ENCODE peak calls at places on chromosomes 2 and 18, in nine cellular contexts. M, D, T, P, U, R, N, Y and G are unnamed samples.

GRCh38 chr2:237270556-237270955 is 143.4 kb downstream of the COL6A3 start:
- DNase-seq in N (no peak), M (no peak), P (no peak), R (no peak), Y (peak), U (no peak), T (no peak), D (no peak), G (no peak)

GRCh38 chr2:12202702-12203101 is 456.3 kb downstream of the LPIN1 start:
- DNase-seq in R (no peak), M (no peak), U (no peak), N (no peak), T (no peak), D (no peak), Y (no peak), P (no peak), G (no peak)

GRCh38 chr2:40394597-40394996 is 57.3 kb downstream of the SLC8A1 start:
- DNase-seq in D (no peak), Y (no peak), M (no peak), N (no peak), T (no peak), U (no peak), P (no peak), R (no peak), G (no peak)

GRCh38 chr2:176118606-176119370 is 2.2 kb downstream of the HOXD10 start:
- DNase-seq in D (no peak), M (peak), T (peak), P (no peak), R (peak), N (no peak), U (no peak), Y (no peak), G (no peak)

GRCh38 chr18:36732264-36732663 is 96.5 kb downstream of the TPGS2 start:
- DNase-seq in R (no peak), Y (no peak), T (no peak), M (no peak), U (peak), P (no peak), D (no peak), N (no peak), G (peak)

GRCh38 chr2:128280901-128281321 is 37.8 kb downstream of the HS6ST1 start:
- DNase-seq in M (no peak), T (no peak), N (peak), D (no peak), R (no peak), U (no peak), Y (peak), P (no peak), G (no peak)

GRCh38 chr2:8691859-8692437 is 10.1 kb downstream of the ID2 start:
- DNase-seq in P (no peak), M (no peak), N (no peak), U (no peak), D (no peak), T (no peak), Y (no peak), R (no peak), G (no peak)

GRCh38 chr2:230234845-230235244 is 9.3 kb downstream of the SP140 start:
- DNase-seq in N (no peak), D (no peak), P (no peak), M (no peak), Y (no peak), R (no peak), U (no peak), T (no peak), G (no peak)

GRCh38 chr2:172783091-172783898 is 47.6 kb downstream of the RAPGEF4 start:
- DNase-seq in D (no peak), U (peak), M (peak), N (no peak), Y (no peak), P (no peak), R (peak), T (peak), G (peak)

GRCh38 chr2:50863218-50863617 is 168.7 kb downstream of the NRXN1 start:
- DNase-seq in M (no peak), P (no peak), D (no peak), T (no peak), R (no peak), Y (no peak), U (no peak), N (no peak), G (no peak)

GRCh38 chr2:20524412-20525040 is 77.7 kb downstream of the RHOB start:
- DNase-seq in N (no peak), P (no peak), R (no peak), T (no peak), Y (no peak), D (no peak), M (no peak), U (no peak), G (no peak)

GRCh38 chr2:226030369-226031077 is 631.0 kb downstream of the NYAP2 start:
- DNase-seq in Y (no peak), U (no peak), D (no peak), R (peak), M (no peak), T (peak), N (no peak), P (no peak), G (no peak)

GRCh38 chr2:226031962-226032441 is 632.5 kb downstream of the NYAP2 start:
- DNase-seq in D (no peak), P (no peak), M (no peak), T (no peak), Y (no peak), R (peak), U (no peak), N (no peak), G (no peak)

DNA sequence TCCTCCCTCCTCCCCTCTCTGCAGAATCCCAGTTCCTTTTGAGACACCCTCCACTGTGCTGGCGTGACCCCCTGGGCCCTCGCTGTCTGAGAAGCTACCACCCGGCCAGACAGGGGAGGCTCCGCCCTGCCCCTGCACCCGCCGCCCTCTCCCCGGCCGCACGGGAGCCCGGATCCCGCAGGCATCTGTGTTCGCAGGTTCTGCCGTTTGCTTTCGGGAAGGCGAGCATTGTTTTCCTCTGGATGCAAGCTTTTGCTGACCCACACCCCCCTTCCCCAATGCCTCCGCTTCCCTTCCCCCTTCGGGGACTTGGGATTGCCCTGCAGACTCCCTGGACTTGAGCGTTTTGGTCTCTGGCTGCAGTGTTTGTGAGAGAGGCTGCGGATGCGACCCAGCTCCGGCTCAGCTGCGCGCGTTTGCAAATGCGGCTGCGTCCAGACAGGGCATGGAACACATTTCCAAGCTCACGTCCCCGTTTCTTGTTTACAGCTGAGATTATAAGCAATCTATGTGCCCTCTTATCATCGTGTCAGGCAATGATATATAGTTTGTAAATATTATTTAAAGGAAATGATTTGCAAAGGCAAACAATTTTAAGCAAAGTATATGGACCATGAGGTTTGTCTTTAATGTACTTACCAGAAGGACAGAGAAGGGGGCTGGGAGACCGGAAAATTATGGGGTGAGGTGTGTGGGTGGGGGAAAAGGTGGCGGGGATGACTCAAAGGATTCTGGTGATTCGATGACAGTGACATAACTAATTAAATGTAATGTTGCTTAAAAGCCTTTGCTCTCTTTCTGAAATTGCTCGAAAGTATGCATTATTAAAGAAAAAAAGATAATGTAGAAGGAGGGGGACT is 631.8 kb downstream of the NYAP2 start:
- DNase-seq in R (peak), M (peak), D (peak), U (peak), N (peak), Y (peak), T (peak), P (peak), G (peak)
- H3K4me3 ChIP-seq in R (peak), M (no peak), D (peak), U (peak), N (peak), Y (peak), T (peak), P (peak), G (peak)

DNA sequence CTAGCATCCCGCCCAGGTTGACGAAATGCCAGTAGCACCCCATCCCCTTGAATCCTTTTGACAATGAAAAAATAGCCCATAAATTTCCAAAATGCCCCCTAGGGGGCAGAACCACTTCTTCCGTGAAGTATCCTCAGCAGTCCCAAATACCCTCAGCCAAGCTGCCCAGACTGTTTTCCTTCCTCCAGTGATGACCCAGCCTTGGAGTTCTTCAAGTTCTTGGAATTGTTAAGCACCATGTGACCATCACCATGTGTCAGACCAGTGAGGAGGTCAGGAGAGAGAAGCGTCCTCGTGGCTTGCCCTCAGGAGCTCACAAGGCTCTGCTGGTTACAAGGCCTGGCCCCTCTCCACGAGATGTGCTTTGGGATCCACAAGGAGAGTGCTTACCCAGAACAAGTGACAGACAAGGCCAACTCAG is 1.4 kb upstream of the SLC23A3 start:
- DNase-seq in M (peak), D (peak), R (peak), P (no peak), N (no peak), U (peak), Y (peak), T (peak), G (peak)
- TF ChIP-seq POLR2AphosphoS5 in M (no peak), D (no peak), R (no peak), P (peak), N (peak), U (no peak), Y (no peak), T (no peak), G (peak)

GRCh38 chr2:105787376-105788318 is 42.9 kb downstream of the NCK2 start:
- DNase-seq in P (no peak), M (no peak), N (no peak), D (no peak), R (no peak), Y (no peak), T (no peak), U (no peak), G (no peak)
- TF ChIP-seq CTCF in P (no peak), M (no peak), N (no peak), D (no peak), R (no peak), Y (no peak), T (no peak), U (no peak), G (no peak)

GRCh38 chr18:11750581-11751304 is 61.7 kb downstream of the GNAL start:
- DNase-seq in D (no peak), Y (no peak), U (no peak), M (no peak), N (no peak), R (no peak), T (no peak), P (no peak), G (no peak)
- H3K4me3 ChIP-seq in D (no peak), Y (peak), U (no peak), M (no peak), N (no peak), R (peak), T (no peak), P (peak), G (no peak)